ENCODE peak calls at places on chromosomes 6 and 20, in ten cellular contexts. H is epithelial cell of esophagus; P is NCI-H146; J is mucosa of gallbladder; S is iPS-NIHi11; X is effector memory CD8-positive, alpha-beta T cell; B is NCI-H524; C is cardiac fibroblast; F is RWPE1; L is GM03348. Z is an unnamed sample.

GRCh38 chr6:90885611-90886056 is 298.8 kb upstream of the MAP3K7 start:
- DNase-seq in F (no peak), B (no peak), J (no peak), X (no peak), L (no peak), C (no peak), P (no peak), S (no peak), H (peak), Z (peak)

GRCh38 chr20:57627339-57627738 is 7.1 kb upstream of the ZBP1 start:
- DNase-seq in H (no peak), X (no peak), L (no peak), J (no peak), P (no peak), C (no peak), S (no peak), F (no peak), B (no peak), Z (no peak)

GRCh38 chr20:19867940-19868371 is 109.9 kb downstream of the RIN2 start:
- DNase-seq in B (no peak), C (no peak), J (no peak), H (no peak), X (no peak), L (no peak), P (no peak), F (no peak), S (no peak), Z (no peak)

GRCh38 chr6:163354779-163355431 is 59.6 kb upstream of the QKI start:
- DNase-seq in H (peak), C (peak), F (no peak), L (peak), S (no peak), P (no peak), J (no peak), B (no peak), X (no peak), Z (no peak)

GRCh38 chr6:29702519-29703103 is 20.6 kb upstream of the HLA-F start:
- DNase-seq in F (peak), H (peak), J (no peak), B (peak), S (peak), P (peak), C (peak), X (peak), L (peak), Z (no peak)

GRCh38 chr6:157019115-157019628 is 242.0 kb downstream of the ARID1B start:
- DNase-seq in B (peak), P (no peak), L (no peak), S (no peak), J (no peak), C (no peak), F (no peak), H (no peak), X (no peak), Z (no peak)

GRCh38 chr6:156780962-156781705 is 4.0 kb downstream of the ARID1B start:
- DNase-seq in S (no peak), L (no peak), C (no peak), J (no peak), P (peak), B (peak), H (no peak), X (no peak), F (no peak), Z (no peak)

GRCh38 chr6:116763048-116763447 is 2.5 kb downstream of the FAM162B start:
- DNase-seq in P (no peak), H (no peak), J (no peak), C (no peak), X (no peak), B (no peak), F (no peak), S (no peak), L (no peak), Z (no peak)

GRCh38 chr6:44258921-44259320 is 1.6 kb upstream of the SLC35B2 start:
- DNase-seq in B (no peak), P (no peak), L (no peak), X (no peak), S (no peak), H (no peak), F (no peak), J (no peak), C (no peak), Z (no peak)

GRCh38 chr6:151911401-151911800 is 103.9 kb downstream of the ESR1 start:
- DNase-seq in C (no peak), S (no peak), X (no peak), F (no peak), H (peak), P (no peak), L (peak), J (no peak), B (peak), Z (no peak)

GRCh38 chr20:316316-317068 is 8.9 kb upstream of the SOX12 start:
- DNase-seq in P (no peak), S (no peak), H (no peak), F (no peak), C (no peak), J (no peak), B (peak), X (no peak), L (peak), Z (no peak)

GRCh38 chr6:18081025-18081668 is 41.3 kb downstream of the NHLRC1 start:
- DNase-seq in P (no peak), F (no peak), B (no peak), J (no peak), H (no peak), X (no peak), S (no peak), C (peak), L (no peak), Z (no peak)

GRCh38 chr20:17845701-17846475 is 122.7 kb downstream of the SNX5 start:
- DNase-seq in X (no peak), S (no peak), P (no peak), C (peak), J (no peak), F (no peak), L (no peak), H (peak), B (no peak), Z (no peak)

GRCh38 chr6:34581561-34581920 is 25.4 kb upstream of the SPDEF start:
- DNase-seq in P (no peak), L (no peak), B (no peak), X (no peak), F (no peak), S (no peak), C (no peak), J (no peak), H (no peak), Z (no peak)

GRCh38 chr6:157648561-157648960 is 174.5 kb upstream of the SNX9 start:
- DNase-seq in H (peak), F (peak), B (peak), J (no peak), P (no peak), X (no peak), S (no peak), C (no peak), L (no peak), Z (no peak)

GRCh38 chr6:2763345-2763841 is 1.8 kb upstream of the WRNIP1 start:
- DNase-seq in F (no peak), X (no peak), H (no peak), L (no peak), B (no peak), C (no peak), P (no peak), S (no peak), J (no peak), Z (no peak)

GRCh38 chr20:47118641-47119040 is 224.0 kb downstream of the EYA2 start:
- DNase-seq in C (no peak), L (no peak), F (no peak), P (no peak), H (no peak), X (no peak), B (no peak), J (no peak), S (no peak), Z (no peak)

GRCh38 chr20:56995157-56995556 is 271.3 kb downstream of the BMP7 start:
- DNase-seq in C (no peak), P (no peak), H (no peak), X (no peak), F (peak), S (no peak), B (no peak), L (no peak), J (no peak), Z (no peak)

GRCh38 chr6:131122007-131122406 is 13.3 kb upstream of the AKAP7 start:
- DNase-seq in X (no peak), C (no peak), S (no peak), L (peak), H (peak), B (no peak), P (no peak), J (no peak), F (no peak), Z (no peak)

GRCh38 chr20:19806806-19807691 is 49.0 kb downstream of the RIN2 start:
- DNase-seq in H (no peak), F (peak), S (no peak), L (no peak), B (no peak), C (peak), P (peak), X (no peak), J (peak), Z (no peak)

GRCh38 chr20:32184953-32185603 is 22.5 kb downstream of the PLAGL2 start:
- DNase-seq in S (no peak), X (no peak), B (no peak), H (no peak), J (no peak), P (no peak), L (no peak), F (no peak), C (no peak), Z (no peak)

GRCh38 chr6:68054776-68055175 is 580.3 kb upstream of the ADGRB3 start:
- DNase-seq in S (no peak), X (no peak), H (no peak), L (no peak), J (no peak), C (peak), F (no peak), P (no peak), B (no peak), Z (no peak)

GRCh38 chr20:42183147-42183546 is 565.0 kb upstream of the CHD6 start:
- DNase-seq in C (no peak), P (no peak), B (peak), H (no peak), F (no peak), X (no peak), S (no peak), J (no peak), L (no peak), Z (no peak)

GRCh38 chr6:25232478-25232877 is 46.7 kb upstream of the CARMIL1 start:
- DNase-seq in B (peak), L (peak), S (no peak), J (no peak), P (no peak), X (no peak), F (no peak), C (no peak), H (no peak), Z (no peak)

GRCh38 chr6:80003841-80004198 is 629 bp upstream of the TTK start:
- DNase-seq in P (peak), S (no peak), C (peak), X (peak), H (peak), B (peak), L (no peak), F (no peak), J (peak), Z (no peak)